ENCODE peak calls at places on chromosomes 3 and 15, in seven cellular contexts. M is RWPE1, W is IMR-90, F is progenitor cell of endocrine pancreas, U is B cell, I is cardiac muscle cell, B is transverse colon. P is an unnamed sample.

GRCh38 chr3:184361532-184361931 is at the start of the genes CLCN2 and POLR2H:
- DNase-seq in M (peak), W (peak), F (peak), U (peak), I (peak), B (peak), P (peak)

GRCh38 chr3:124764746-124765145 is 34.5 kb downstream of the UMPS start:
- DNase-seq in M (no peak), W (no peak), F (no peak), U (no peak), I (no peak), B (no peak), P (no peak)

GRCh38 chr3:29463306-29463705 is 182.4 kb downstream of the RBMS3 start:
- DNase-seq in M (no peak), W (no peak), F (no peak), U (no peak), I (peak), B (no peak), P (no peak)

GRCh38 chr3:123498761-123499160 is 49.9 kb upstream of the ADCY5 start:
- DNase-seq in M (no peak), W (no peak), F (no peak), U (no peak), I (no peak), B (no peak), P (no peak)

GRCh38 chr15:85415779-85416178 is 35.4 kb downstream of the AKAP13 start:
- DNase-seq in M (no peak), W (peak), F (no peak), U (no peak), I (no peak), B (no peak), P (no peak)

GRCh38 chr3:171770689-171771620 is 39.3 kb downstream of the PLD1 start:
- DNase-seq in M (peak), W (peak), F (no peak), U (no peak), I (peak), B (peak), P (no peak)

GRCh38 chr15:81303241-81304225 is 20.4 kb downstream of the STARD5 start:
- DNase-seq in M (no peak), W (peak), F (no peak), U (no peak), I (peak), B (no peak), P (no peak)

GRCh38 chr3:172559029-172559428 is 35.8 kb upstream of the TNFSF10 start:
- DNase-seq in M (no peak), W (no peak), F (no peak), U (no peak), I (no peak), B (no peak), P (no peak)

GRCh38 chr3:123993818-123994217 is 1.9 kb upstream of the ROPN1 start:
- DNase-seq in M (no peak), W (no peak), F (no peak), U (no peak), I (no peak), B (no peak), P (no peak)

GRCh38 chr15:62896969-62897486 is 145.5 kb upstream of the TPM1 start:
- DNase-seq in M (peak), W (peak), F (no peak), U (no peak), I (peak), B (peak), P (no peak)

GRCh38 chr15:85388506-85388905 is 8.1 kb downstream of the AKAP13 start:
- DNase-seq in M (no peak), W (no peak), F (no peak), U (no peak), I (no peak), B (no peak), P (no peak)

GRCh38 chr3:79497447-79498111 is 270.2 kb downstream of the ROBO1 start:
- DNase-seq in M (peak), W (peak), F (no peak), U (no peak), I (peak), B (no peak), P (no peak)

GRCh38 chr3:64454179-64454578 is 228.9 kb upstream of the PRICKLE2 start:
- DNase-seq in M (peak), W (peak), F (no peak), U (no peak), I (peak), B (no peak), P (no peak)

GRCh38 chr3:139601191-139601961 is 61.8 kb upstream of the RBP1 start:
- DNase-seq in M (peak), W (no peak), F (no peak), U (no peak), I (no peak), B (no peak), P (no peak)

GRCh38 chr3:16415911-16416310 is 97.6 kb downstream of the RFTN1 start:
- DNase-seq in M (no peak), W (no peak), F (no peak), U (no peak), I (no peak), B (no peak), P (no peak)

GRCh38 chr3:196666001-196666867 is 26.7 kb downstream of the NRROS start:
- DNase-seq in M (peak), W (peak), F (no peak), U (no peak), I (peak), B (no peak), P (peak)

GRCh38 chr3:181105636-181106035 is 116.1 kb upstream of the DNAJC19 start:
- DNase-seq in M (no peak), W (no peak), F (no peak), U (no peak), I (no peak), B (no peak), P (no peak)

GRCh38 chr15:36356978-36357582 is 222.3 kb upstream of the CDIN1 start:
- DNase-seq in M (no peak), W (peak), F (no peak), U (no peak), I (peak), B (no peak), P (no peak)

GRCh38 chr3:115518100-115518852 is 105.0 kb upstream of the GAP43 start:
- DNase-seq in M (peak), W (peak), F (no peak), U (no peak), I (peak), B (no peak), P (no peak)

GRCh38 chr15:39462691-39463090 is 118.2 kb upstream of the THBS1 start:
- DNase-seq in M (no peak), W (peak), F (no peak), U (no peak), I (peak), B (no peak), P (no peak)

GRCh38 chr15:57236561-57237281 is 139.6 kb upstream of the CGNL1 start:
- DNase-seq in M (no peak), W (no peak), F (no peak), U (no peak), I (no peak), B (no peak), P (no peak)

GRCh38 chr15:63407612-63408011 is 26.0 kb upstream of the CA12 start:
- DNase-seq in M (no peak), W (no peak), F (no peak), U (no peak), I (no peak), B (no peak), P (no peak)

GRCh38 chr3:4674216-4674615 is 181.1 kb downstream of the ITPR1 start:
- DNase-seq in M (no peak), W (peak), F (no peak), U (no peak), I (peak), B (no peak), P (no peak)

GRCh38 chr3:187960820-187961219 is 193.1 kb upstream of the LPP start:
- DNase-seq in M (no peak), W (peak), F (no peak), U (no peak), I (peak), B (no peak), P (no peak)

GRCh38 chr3:153901991-153902390 is 219.2 kb upstream of the ARHGEF26 start:
- DNase-seq in M (no peak), W (peak), F (no peak), U (no peak), I (no peak), B (no peak), P (no peak)

GRCh38 chr15:27179789-27180188 is 208.8 kb downstream of the GABRG3 start:
- DNase-seq in M (no peak), W (no peak), F (no peak), U (no peak), I (no peak), B (no peak), P (no peak)

GRCh38 chr3:52523386-52524257 is 10.0 kb downstream of the NT5DC2 start:
- DNase-seq in M (no peak), W (no peak), F (no peak), U (no peak), I (no peak), B (no peak), P (peak)

GRCh38 chr15:38702178-38702912 is 137.7 kb upstream of the RASGRP1 start:
- DNase-seq in M (peak), W (no peak), F (no peak), U (no peak), I (no peak), B (peak), P (no peak)

GRCh38 chr15:29452881-29453731 is 183.5 kb upstream of the NSMCE3 start:
- DNase-seq in M (no peak), W (no peak), F (no peak), U (no peak), I (peak), B (no peak), P (peak)

GRCh38 chr3:98746882-98747281 is 16.3 kb upstream of the ST3GAL6 start:
- DNase-seq in M (no peak), W (no peak), F (no peak), U (no peak), I (peak), B (no peak), P (no peak)

GRCh38 chr3:147906275-147906674 is 497.1 kb downstream of the ZIC1 start:
- DNase-seq in M (no peak), W (peak), F (no peak), U (no peak), I (no peak), B (no peak), P (no peak)

GRCh38 chr3:124201786-124202185 is 209.9 kb upstream of the ROPN1 start:
- DNase-seq in M (no peak), W (no peak), F (no peak), U (no peak), I (no peak), B (peak), P (peak)

GRCh38 chr3:183275418-183275817 is 22.4 kb downstream of the B3GNT5 start:
- DNase-seq in M (no peak), W (peak), F (no peak), U (no peak), I (peak), B (no peak), P (no peak)

GRCh38 chr3:152271465-152272035 is 2.8 kb downstream of the MBNL1 start:
- DNase-seq in M (no peak), W (no peak), F (no peak), U (no peak), I (no peak), B (no peak), P (no peak)

GRCh38 chr15:40536501-40536900 is 28.3 kb downstream of the CCDC32 start:
- DNase-seq in M (no peak), W (peak), F (no peak), U (no peak), I (peak), B (no peak), P (no peak)

GRCh38 chr15:96160269-96160668 is 170.2 kb upstream of the NR2F2 start:
- DNase-seq in M (no peak), W (peak), F (no peak), U (no peak), I (peak), B (no peak), P (no peak)

GRCh38 chr3:43863966-43864933 is 173.5 kb downstream of the ABHD5 start:
- DNase-seq in M (no peak), W (no peak), F (no peak), U (no peak), I (no peak), B (no peak), P (no peak)

GRCh38 chr15:82810863-82811421 is 1.5 kb downstream of the WHAMM start:
- DNase-seq in M (no peak), W (no peak), F (no peak), U (peak), I (no peak), B (no peak), P (no peak)

GRCh38 chr3:27633224-27633545 is 88.9 kb downstream of the EOMES start:
- DNase-seq in M (no peak), W (peak), F (no peak), U (no peak), I (peak), B (no peak), P (no peak)

DNA sequence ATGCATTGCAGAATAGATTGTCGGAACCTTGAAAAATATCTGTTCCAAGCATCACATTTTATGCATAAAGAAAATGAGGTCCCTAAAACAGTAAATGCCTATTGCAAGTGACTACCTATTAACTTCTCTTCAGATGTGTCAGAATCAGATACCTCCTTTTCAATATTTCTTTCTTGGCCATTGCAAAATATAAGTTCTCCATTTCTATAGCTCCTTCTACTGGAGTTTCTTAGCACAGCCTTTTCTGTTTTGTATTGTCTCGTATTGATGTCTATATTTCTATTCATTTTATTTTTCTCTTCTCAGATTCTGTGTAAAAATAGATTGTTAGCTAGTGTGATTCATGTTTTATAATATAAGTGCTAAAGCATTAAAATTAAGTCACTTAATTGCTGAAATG is 63.4 kb downstream of the PPARG start:
- DNase-seq in M (no peak), W (no peak), F (no peak), U (no peak), I (no peak), B (no peak), P (no peak)
- TF ChIP-seq CTCF in M (no peak), W (no peak), F (no peak), U (no peak), I (peak), B (no peak), P (no peak)

GRCh38 chr3:156472150-156472549 is 82.8 kb downstream of the SSR3 start:
- DNase-seq in M (no peak), W (no peak), F (no peak), U (no peak), I (no peak), B (no peak), P (no peak)
- TF ChIP-seq CTCF in M (no peak), W (no peak), F (no peak), U (no peak), I (no peak), B (no peak), P (no peak)

GRCh38 chr3:192449036-192449435 is 278.3 kb downstream of the FGF12 start:
- DNase-seq in M (no peak), W (no peak), F (no peak), U (no peak), I (no peak), B (no peak), P (no peak)
- TF ChIP-seq CTCF in M (peak), W (peak), F (peak), U (peak), I (peak), B (no peak), P (peak)

DNA sequence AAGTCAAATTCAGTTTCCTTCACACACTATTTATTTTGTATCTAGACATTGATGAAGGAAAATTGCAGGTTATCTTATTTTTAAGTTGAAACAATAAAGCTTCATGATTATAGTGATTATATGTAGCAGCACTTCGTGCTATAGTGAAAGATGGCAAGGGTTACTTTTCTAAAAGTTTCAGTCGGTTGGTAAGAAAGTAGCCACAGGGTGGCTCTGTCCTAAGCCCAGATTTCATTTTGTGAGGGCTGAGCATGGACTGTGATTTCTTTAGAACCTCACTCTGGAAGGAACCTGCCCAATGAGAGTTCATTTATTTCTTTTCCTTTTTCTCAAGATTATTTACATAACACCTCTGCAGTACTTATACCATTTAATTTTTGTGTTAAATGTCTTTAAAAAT is 66.5 kb downstream of the NME9 start:
- DNase-seq in M (no peak), W (no peak), F (no peak), U (no peak), I (no peak), B (no peak), P (no peak)
- TF ChIP-seq CTCF in M (no peak), W (no peak), F (no peak), U (no peak), I (no peak), B (no peak), P (no peak)

GRCh38 chr15:34213690-34214089 is 3.8 kb upstream of the KATNBL1 start:
- DNase-seq in M (no peak), W (no peak), F (no peak), U (no peak), I (no peak), B (no peak), P (no peak)
- TF ChIP-seq CTCF in M (no peak), W (no peak), F (no peak), U (no peak), I (no peak), B (no peak), P (no peak)

GRCh38 chr3:82409842-82410241 is 648.4 kb upstream of the GBE1 start:
- DNase-seq in M (no peak), W (no peak), F (no peak), U (no peak), I (no peak), B (no peak), P (no peak)

DNA sequence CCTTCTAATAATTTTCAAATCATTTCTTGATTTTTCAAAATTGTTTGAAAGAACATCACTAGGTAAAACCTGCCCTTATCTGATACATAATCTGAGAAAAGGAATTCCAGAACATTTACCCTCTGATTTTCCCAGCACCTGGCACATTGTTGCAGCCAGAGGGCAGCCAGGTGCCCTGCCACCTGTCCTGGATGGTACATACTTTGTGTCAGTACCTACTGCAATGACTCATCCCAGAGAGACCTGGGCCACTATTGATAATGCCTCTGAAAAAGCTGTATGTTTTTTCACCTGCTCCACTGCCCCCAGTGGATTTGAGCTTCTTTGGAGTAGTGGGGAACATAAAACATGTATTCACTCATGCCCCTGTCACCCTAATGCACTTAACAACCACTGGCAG is 648.9 kb upstream of the GBE1 start:
- DNase-seq in M (no peak), W (no peak), F (no peak), U (no peak), I (no peak), B (no peak), P (no peak)
- TF ChIP-seq CTCF in M (no peak), W (no peak), F (no peak), U (no peak), I (no peak), B (no peak), P (no peak)

P was measured in glutamatergic neuron.